ENCODE peak calls at places on chromosome 22, in four cellular contexts. H is A549, V is HepG2, Q is GM23338. K is an unnamed sample. For H3K4me1, the result is how much of the 10 kb centered on the place peaks cover.

GRCh38 chr22:24427500-24428164 is at the start of gene ADORA2A:
- DNase-seq in V (no peak), H (no peak), Q (peak), K (no peak)

GRCh38 chr22:30945653-30946052 is 22.9 kb downstream of the MORC2 start:
- DNase-seq in V (no peak), Q (no peak), H (no peak), K (no peak)

GRCh38 chr22:40919446-40919845 is 31.7 kb upstream of the RBX1 start:
- DNase-seq in V (no peak), Q (no peak), H (no peak), K (no peak)

GRCh38 chr22:25153961-25154685 is 45.5 kb upstream of the CRYBB3 start:
- DNase-seq in H (no peak), V (peak), Q (peak), K (no peak)

GRCh38 chr22:48301421-48301820 is 1526.3 kb downstream of the BRD1 start:
- DNase-seq in V (no peak), Q (no peak), H (no peak), K (no peak)

GRCh38 chr22:50326225-50326958 is 420 bp downstream of the DENND6B start:
- DNase-seq in Q (no peak), V (no peak), H (no peak), K (no peak)

GRCh38 chr22:25346859-25347751 is 127.7 kb downstream of the CRYBB2 start:
- DNase-seq in H (no peak), V (no peak), Q (no peak), K (no peak)

GRCh38 chr22:25027052-25027525 is 74.6 kb downstream of the KIAA1671 start:
- DNase-seq in H (no peak), V (no peak), Q (no peak), K (no peak)

GRCh38 chr22:39662677-39663034 is 92.1 kb downstream of the CACNA1I start:
- DNase-seq in H (no peak), Q (peak), V (no peak), K (no peak)

GRCh38 chr22:24304067-24304675 is 33.5 kb downstream of the SPECC1L start:
- DNase-seq in H (no peak), Q (no peak), V (no peak), K (no peak)

GRCh38 chr22:42013385-42013784 is 14.8 kb downstream of the WBP2NL start:
- DNase-seq in Q (no peak), H (no peak), V (no peak), K (no peak)

GRCh38 chr22:48765595-48765994 is 1062.1 kb downstream of the BRD1 start:
- DNase-seq in H (no peak), Q (no peak), V (no peak), K (no peak)

GRCh38 chr22:50008151-50009040 is 4.2 kb downstream of the IL17REL start:
- DNase-seq in H (no peak), Q (peak), V (no peak), K (no peak)

GRCh38 chr22:41810022-41810421 is 9.5 kb downstream of the CCDC134 start:
- DNase-seq in Q (no peak), H (no peak), V (no peak), K (no peak)

GRCh38 chr22:25542720-25543402 is 21.6 kb upstream of the GRK3 start:
- DNase-seq in V (no peak), Q (no peak), H (no peak), K (no peak)

GRCh38 chr22:50347157-50347556 is 4.0 kb downstream of the PPP6R2 start:
- DNase-seq in H (no peak), V (no peak), Q (no peak), K (no peak)

GRCh38 chr22:41526802-41527799 is 17.2 kb downstream of the POLR3H start:
- DNase-seq in H (peak), Q (peak), V (no peak), K (no peak)

GRCh38 chr22:31089101-31090100 is 8.3 kb downstream of the SMTN start:
- DNase-seq in H (peak), Q (peak), V (no peak), K (no peak)

GRCh38 chr22:39364646-39365405 is 15.0 kb downstream of the SYNGR1 start:
- DNase-seq in Q (no peak), H (no peak), V (no peak), K (no peak)

GRCh38 chr22:42366815-42367581 is 65.2 kb downstream of the NFAM1 start:
- DNase-seq in Q (no peak), H (no peak), V (no peak), K (no peak)

GRCh38 chr22:17754233-17754925 is 19.9 kb downstream of the BID start:
- DNase-seq in H (peak), Q (peak), V (no peak), K (no peak)

GRCh38 chr22:23175817-23176644 is 4.3 kb upstream of the BCR start:
- DNase-seq in V (no peak), H (no peak), Q (no peak), K (no peak)

GRCh38 chr22:48952256-48953102 is 875.2 kb downstream of the BRD1 start:
- DNase-seq in Q (no peak), H (no peak), V (no peak), K (no peak)

GRCh38 chr22:49960967-49961600 is 512 bp downstream of the PIM3 start:
- DNase-seq in H (peak), Q (peak), V (no peak), K (no peak)

GRCh38 chr22:49847751-49848689 is 5.6 kb upstream of the ZBED4 start:
- DNase-seq in H (no peak), Q (peak), V (no peak), K (no peak)

GRCh38 chr22:22156716-22157499 is 87.7 kb upstream of the VPREB1 start:
- DNase-seq in V (peak), H (peak), Q (peak), K (no peak)

DNA sequence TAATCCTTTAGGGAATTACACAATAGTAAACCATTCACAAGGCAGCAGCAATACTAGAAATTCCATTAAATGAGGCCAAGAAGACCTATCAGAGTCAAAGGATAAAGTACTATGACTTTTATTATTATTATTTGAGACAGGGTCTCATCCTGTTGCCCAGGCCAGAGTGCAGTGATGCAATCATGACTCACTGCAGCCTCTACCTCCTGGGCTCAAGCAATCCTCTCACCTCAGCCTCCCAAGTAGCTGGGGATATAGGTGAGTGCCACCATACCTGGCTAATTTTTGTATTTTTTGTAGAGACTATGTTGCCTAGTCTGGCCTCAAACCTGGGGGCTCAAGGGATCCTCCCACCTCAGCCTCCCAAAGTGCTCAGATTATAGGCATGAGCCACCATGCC is 51.8 kb downstream of the TTC28 start:
- DNase-seq in H (no peak), V (no peak), Q (no peak), K (no peak)
- TF ChIP-seq CTCF in H (no peak), V (no peak), Q (no peak), K (no peak)

GRCh38 chr22:21055880-21056319 is 10.2 kb downstream of the LRRC74B start:
- DNase-seq in H (no peak), Q (peak), V (no peak), K (no peak)
- TF ChIP-seq REST in H (no peak), Q (no peak), V (no peak), K (no peak)

GRCh38 chr22:36344106-36344827 is 43.5 kb downstream of the MYH9 start:
- DNase-seq in H (no peak), Q (no peak), V (no peak), K (no peak)

GRCh38 chr22:36349726-36350125 is 38.0 kb downstream of the MYH9 start:
- DNase-seq in Q (no peak), H (no peak), V (no peak), K (no peak)

GRCh38 chr22:36343720-36344105 is 44.1 kb downstream of the MYH9 start:
- DNase-seq in Q (no peak), H (no peak), V (peak), K (no peak)

GRCh38 chr22:36348760-36349159 is 39.0 kb downstream of the MYH9 start:
- DNase-seq in H (no peak), Q (no peak), V (no peak), K (no peak)

DNA sequence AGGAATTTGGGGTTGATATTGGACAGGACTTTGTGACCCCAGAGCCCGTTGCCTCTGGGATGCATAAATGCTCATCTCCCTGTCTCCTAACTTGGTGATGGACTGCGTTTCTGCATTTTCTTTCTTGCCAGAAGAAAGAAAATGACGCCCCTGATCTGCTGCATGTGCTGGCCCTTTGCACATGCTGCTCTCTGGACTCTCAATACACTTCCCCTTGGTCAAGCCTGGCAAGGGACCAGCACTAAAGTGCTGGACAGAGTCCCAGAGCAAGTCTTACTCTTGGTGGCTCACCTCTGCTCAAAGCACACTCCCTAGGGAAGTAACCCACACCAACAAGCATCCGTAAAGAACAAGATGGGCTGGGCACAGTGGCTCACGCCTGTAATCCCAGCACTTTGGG is 40.7 kb downstream of the MYH9 start:
- DNase-seq in H (no peak), Q (no peak), V (no peak), K (no peak)
- H3K4me1 ChIP-seq in H (half or more), Q (under half), V (half or more), K (half or more)

DNA sequence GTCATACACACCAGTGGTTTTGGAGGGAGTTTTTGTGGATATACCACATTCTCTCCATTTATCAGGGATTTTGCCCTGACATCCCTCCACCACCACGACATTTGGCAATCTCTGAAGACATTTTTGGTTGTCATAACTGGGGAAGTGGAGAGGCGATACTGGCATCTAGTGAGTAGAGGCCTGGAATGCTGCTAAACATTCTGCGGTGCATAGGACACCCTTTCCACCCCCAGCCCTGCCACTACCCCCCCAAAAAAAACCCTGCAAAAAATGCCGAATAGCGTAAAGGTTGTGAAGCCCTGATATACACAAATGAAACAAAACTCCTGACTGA is 560 bp upstream of the TPST2 start:
- DNase-seq in H (no peak), V (peak), Q (no peak), K (no peak)
- TF ChIP-seq CTCF in H (no peak), V (peak), Q (no peak), K (no peak)

DNA sequence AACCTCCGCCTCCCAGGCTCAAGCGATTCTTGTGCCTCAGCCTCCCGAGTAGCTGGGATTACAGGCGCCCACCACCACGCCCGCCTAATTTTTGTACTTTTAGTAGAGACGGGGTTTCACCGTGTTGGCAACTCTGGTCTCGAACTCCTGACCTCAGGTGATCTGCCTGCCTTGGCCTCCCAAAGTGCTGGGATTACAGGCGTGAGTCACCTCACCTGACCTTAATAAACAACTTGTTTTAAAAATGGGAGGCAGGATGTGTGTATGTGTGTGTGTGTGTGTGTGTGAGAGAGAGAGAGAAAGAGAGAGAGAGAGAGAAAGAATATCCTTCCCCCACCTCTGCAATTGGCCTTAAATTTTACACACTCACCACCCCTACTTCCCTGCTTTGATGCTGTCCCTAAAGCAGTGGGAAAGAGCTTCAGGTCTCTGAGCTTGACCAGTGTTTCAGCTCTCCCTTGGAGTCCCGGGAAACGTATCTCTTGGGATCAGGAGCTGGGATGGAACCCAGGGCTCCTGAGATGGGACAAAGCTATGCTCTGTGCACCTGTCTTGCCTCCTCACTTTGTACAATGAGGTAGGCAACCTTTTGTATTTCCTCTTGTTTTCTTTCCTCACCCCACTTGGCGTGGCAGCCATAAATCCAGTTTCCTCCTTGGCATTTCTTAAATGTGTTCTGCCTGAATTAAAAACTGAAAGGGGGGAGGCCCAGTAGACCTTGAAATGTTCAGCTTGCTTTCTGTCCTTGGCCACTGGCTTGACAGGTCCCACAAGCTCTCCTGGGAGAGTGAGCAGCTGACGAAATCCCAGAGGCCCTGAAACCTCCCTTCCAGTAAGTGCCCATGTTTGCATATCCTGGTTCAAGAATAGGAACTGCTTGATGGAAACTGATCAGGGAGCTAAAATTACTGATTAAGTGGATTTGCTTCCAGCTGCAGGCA is 17.8 kb upstream of the XBP1 start:
- DNase-seq in H (no peak), V (peak), Q (peak), K (no peak)
- TF ChIP-seq REST in H (no peak), V (no peak), Q (no peak), K (no peak)

GRCh38 chr22:45418770-45419138 is 5.3 kb downstream of the RIBC2 start:
- DNase-seq in H (no peak), Q (no peak), V (no peak), K (no peak)
- H3K4me1 ChIP-seq in H (under half), Q (under half), V (under half), K (under half)

GRCh38 chr22:47135338-47135737 is 372.9 kb downstream of the TBC1D22A start:
- DNase-seq in V (no peak), H (no peak), Q (no peak), K (no peak)
- TF ChIP-seq CTCF in V (no peak), H (no peak), Q (no peak), K (no peak)

DNA sequence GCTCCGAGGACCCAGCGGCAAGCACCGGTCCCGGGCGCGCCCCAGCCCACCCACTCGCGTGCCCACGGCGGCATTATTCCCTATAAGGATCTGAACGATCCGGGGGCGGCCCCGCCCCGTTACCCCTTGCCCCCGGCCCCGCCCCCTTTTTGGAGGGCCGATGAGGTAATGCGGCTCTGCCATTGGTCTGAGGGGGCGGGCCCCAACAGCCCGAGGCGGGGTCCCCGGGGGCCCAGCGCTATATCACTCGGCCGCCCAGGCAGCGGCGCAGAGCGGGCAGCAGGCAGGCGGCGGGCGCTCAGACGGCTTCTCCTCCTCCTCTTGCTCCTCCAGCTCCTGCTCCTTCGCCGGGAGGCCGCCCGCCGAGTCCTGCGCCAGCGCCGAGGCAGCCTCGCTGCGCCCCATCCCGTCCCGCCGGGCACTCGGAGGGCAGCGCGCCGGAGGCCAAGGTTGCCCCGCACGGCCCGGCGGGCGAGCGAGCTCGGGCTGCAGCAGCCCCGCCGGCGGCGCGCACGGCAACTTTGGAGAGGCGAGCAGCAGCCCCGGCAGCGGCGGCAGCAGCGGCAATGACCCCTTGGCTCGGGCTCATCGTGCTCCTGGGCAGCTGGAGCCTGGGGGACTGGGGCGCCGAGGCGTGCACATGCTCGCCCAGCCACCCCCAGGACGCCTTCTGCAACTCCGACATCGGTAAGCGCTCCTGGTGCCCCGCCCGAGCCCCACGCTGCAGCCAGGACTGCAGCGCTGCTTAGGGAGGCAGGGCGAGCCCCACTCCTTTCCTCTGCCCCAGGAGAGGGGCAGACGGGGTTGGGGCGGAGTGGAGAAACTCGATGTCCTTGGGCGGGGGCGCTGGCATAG is at the start of gene TIMP3:
- DNase-seq in H (peak), Q (peak), V (no peak), K (no peak)
- TF ChIP-seq REST in H (no peak), Q (no peak), V (peak), K (no peak)

GRCh38 chr22:37910863-37911262 is 4.8 kb downstream of the MICALL1 start:
- DNase-seq in V (no peak), H (no peak), Q (no peak), K (no peak)
- H3K4me1 ChIP-seq in V (under half), H (under half), Q (under half), K (under half)

DNA sequence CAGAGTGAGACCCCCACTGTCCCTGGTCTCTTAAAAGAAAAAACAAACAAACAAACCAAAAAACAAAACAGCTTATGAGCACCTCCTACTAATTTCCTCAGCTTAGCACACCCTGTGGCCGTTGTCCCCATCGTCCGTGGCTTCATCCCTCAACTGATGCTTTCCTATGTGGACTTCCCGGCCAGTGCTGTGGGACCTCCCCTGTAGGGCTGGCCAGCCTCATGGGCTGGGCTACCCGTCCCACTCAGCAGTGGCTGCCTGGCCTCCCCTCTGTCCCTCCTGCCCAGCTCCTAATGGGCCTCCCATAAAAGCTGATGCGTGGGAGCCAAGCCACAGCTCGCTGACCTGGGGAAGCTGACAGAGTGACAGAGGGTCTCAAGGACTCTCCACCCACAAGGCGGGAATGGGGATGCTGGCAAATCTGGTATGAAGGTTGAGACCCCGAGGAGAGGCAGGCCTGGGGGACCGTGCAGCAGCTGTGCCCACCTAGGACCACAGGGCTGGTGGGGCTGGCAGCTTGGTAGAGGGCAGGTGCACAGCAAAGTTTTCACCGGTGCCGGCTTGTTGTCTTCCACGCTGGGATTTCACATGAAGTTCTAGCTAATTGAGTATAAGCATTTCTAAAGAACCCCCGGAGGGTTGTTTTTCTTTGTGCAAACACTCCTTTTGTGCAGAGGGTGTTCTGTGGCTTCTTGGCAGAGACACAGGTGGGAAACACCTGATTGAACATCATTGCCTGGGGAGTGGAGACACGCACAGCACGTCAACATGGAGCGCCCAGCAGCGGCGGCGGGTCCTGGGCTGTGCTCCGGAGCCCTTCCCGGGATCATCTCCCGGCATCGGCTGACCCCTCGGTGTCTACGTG is 23.2 kb downstream of the TBX1 start:
- DNase-seq in V (no peak), Q (no peak), H (no peak), K (no peak)
- TF ChIP-seq CTCF in V (no peak), Q (no peak), H (no peak), K (no peak)

K was measured in Panc1.